ENCODE peak calls at places on chromosome 6, in nine cellular contexts. H is substantia nigra, Q is ovary, Z is dorsolateral prefrontal cortex, F is right cardiac atrium, K is GM23338, J is H9, D is WERI-Rb-1, E is IMR-90. R is an unnamed sample.

GRCh38 chr6:25229671-25230321 is 49.4 kb upstream of the CARMIL1 start:
- DNase-seq in H (no peak), Q (no peak), Z (no peak), F (no peak), K (no peak), J (no peak), D (no peak), E (peak; percentile 59), R (peak; percentile 41)

GRCh38 chr6:51531623-51532022 is 555.8 kb downstream of the PKHD1 start:
- DNase-seq in H (no peak), Q (no peak), Z (no peak), F (no peak), K (no peak), J (no peak), D (no peak), E (no peak), R (no peak)

GRCh38 chr6:11354019-11354418 is 121.6 kb upstream of the NEDD9 start:
- DNase-seq in H (no peak), Q (no peak), Z (peak; percentile 78), F (peak; percentile 68), K (no peak), J (no peak), D (no peak), E (peak; percentile 58), R (peak; percentile 89)

GRCh38 chr6:131960371-131961133 is 9.4 kb upstream of the CCN2 start:
- DNase-seq in H (no peak), Q (no peak), Z (no peak), F (no peak), K (no peak), J (no peak), D (no peak), E (peak; percentile 47), R (no peak)

GRCh38 chr6:165484178-165484889 is 174.9 kb upstream of the C6orf118 start:
- DNase-seq in H (no peak), Q (no peak), Z (no peak), F (no peak), K (peak; percentile 41), J (peak; percentile 52), D (no peak), E (no peak), R (no peak)

GRCh38 chr6:12297363-12298016 is 7.3 kb downstream of the EDN1 start:
- DNase-seq in H (no peak), Q (no peak), Z (no peak), F (no peak), K (no peak), J (no peak), D (no peak), E (no peak), R (no peak)

GRCh38 chr6:65818576-65818975 is 111.5 kb upstream of the EYS start:
- DNase-seq in H (no peak), Q (no peak), Z (no peak), F (no peak), K (no peak), J (no peak), D (no peak), E (no peak), R (no peak)

GRCh38 chr6:87154641-87155271 is 609 bp upstream of the ZNF292 start:
- DNase-seq in H (no peak), Q (no peak), Z (no peak), F (no peak), K (peak; percentile 64), J (no peak), D (no peak), E (peak; percentile 85), R (peak; percentile 84)

GRCh38 chr6:93676506-93676905 is 257.1 kb upstream of the EPHA7 start:
- DNase-seq in H (no peak), Q (no peak), Z (no peak), F (no peak), K (no peak), J (no peak), D (no peak), E (no peak), R (no peak)

GRCh38 chr6:130574146-130574545 is 208.3 kb downstream of the TMEM200A start:
- DNase-seq in H (no peak), Q (no peak), Z (no peak), F (no peak), K (no peak), J (no peak), D (no peak), E (no peak), R (no peak)

GRCh38 chr6:148520109-148520841 is 177.6 kb downstream of the SASH1 start:
- DNase-seq in H (no peak), Q (no peak), Z (no peak), F (no peak), K (no peak), J (no peak), D (no peak), E (no peak), R (no peak)

GRCh38 chr6:148521158-148521557 is 178.5 kb downstream of the SASH1 start:
- DNase-seq in H (no peak), Q (no peak), Z (no peak), F (no peak), K (no peak), J (no peak), D (no peak), E (no peak), R (no peak)

GRCh38 chr6:148523051-148523450 is 180.4 kb downstream of the SASH1 start:
- DNase-seq in H (no peak), Q (no peak), Z (no peak), F (no peak), K (no peak), J (no peak), D (no peak), E (peak; percentile 93), R (peak; percentile 85)

GRCh38 chr6:148523551-148523950 is 180.9 kb downstream of the SASH1 start:
- DNase-seq in H (no peak), Q (no peak), Z (no peak), F (no peak), K (no peak), J (no peak), D (no peak), E (peak; percentile 67), R (no peak)

DNA sequence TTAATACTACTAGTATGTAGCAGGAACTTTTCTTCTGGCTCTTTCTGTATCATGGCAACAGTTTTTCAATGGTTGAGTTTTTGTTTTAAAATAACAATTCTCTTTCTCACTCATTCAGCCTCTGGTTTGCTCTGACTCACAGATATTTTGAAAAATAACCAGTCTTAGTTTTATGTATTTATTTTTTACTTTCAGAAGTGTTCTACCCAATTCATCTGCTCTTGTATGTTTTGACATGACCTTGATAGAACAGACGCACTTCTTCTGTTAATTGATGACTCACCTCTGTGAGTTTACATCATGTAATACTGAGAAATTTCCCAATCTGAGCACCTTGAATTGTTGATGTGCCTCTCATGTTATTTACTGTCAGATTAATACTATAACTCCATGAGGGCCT is 178.9 kb downstream of the SASH1 start:
- DNase-seq in H (no peak), Q (no peak), Z (no peak), F (no peak), K (no peak), J (no peak), D (no peak), E (peak; percentile 89), R (no peak)
- H3K27ac ChIP-seq in H (peak overlapping the region; percentile 73), Q (no peak overlapping the region), Z (peak overlapping the region; percentile 95), F (no peak overlapping the region), K (no peak overlapping the region), J (no peak overlapping the region), D (no peak overlapping the region), E (peak overlapping the region; percentile 95), R (peak overlapping the region; percentile 100)

DNA sequence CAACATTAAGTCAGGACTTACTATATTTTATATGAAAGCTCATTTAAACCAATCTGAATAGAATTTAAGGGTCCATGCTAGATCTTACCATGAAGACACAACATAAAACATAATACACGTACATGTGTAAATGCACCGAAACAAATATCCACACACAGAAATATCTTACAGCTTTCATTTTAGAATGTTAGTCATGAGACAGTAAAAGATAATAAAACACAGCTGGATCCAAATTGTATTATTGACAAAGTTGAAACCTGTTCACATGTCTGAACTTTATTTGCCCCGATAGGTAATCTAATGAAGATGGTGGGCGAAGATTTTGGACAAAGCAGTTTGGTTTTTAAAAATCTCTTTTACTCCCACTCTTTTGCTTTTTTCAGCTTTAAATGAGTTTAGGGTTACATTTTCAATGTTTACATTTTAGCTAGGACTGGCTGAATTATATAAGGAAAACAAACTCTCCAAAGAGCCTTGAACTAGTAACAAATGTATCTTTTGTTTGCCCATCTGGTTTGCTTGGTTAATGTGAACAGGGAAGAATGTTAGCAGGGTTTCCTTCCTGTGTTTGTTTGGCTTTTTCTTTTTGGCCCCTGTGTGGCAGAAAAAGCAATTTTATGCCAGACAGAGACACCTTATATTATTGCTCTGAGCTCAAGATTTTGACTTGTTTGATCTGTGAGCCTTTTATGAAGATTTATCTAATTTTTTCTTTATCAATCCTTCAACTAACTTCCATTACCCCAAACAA is 5.1 kb upstream of the TMEM181 start:
- DNase-seq in H (no peak), Q (no peak), Z (no peak), F (no peak), K (no peak), J (no peak), D (no peak), E (peak; percentile 39), R (no peak)
- H3K27ac ChIP-seq in H (no peak overlapping the region), Q (no peak overlapping the region), Z (no peak overlapping the region), F (no peak overlapping the region), K (no peak overlapping the region), J (no peak overlapping the region), D (no peak overlapping the region), E (no peak overlapping the region), R (no peak overlapping the region)

GRCh38 chr6:127328043-127328442 is 15.4 kb downstream of the ECHDC1 start:
- DNase-seq in H (no peak), Q (no peak), Z (no peak), F (no peak), K (no peak), J (no peak), D (no peak), E (peak; percentile 44), R (no peak)

GRCh38 chr6:127332383-127332961 is 10.9 kb downstream of the ECHDC1 start:
- DNase-seq in H (no peak), Q (no peak), Z (no peak), F (no peak), K (peak; percentile 52), J (peak; percentile 47), D (no peak), E (no peak), R (no peak)
- H3K27ac ChIP-seq in H (no peak overlapping the region), Q (no peak overlapping the region), Z (no peak overlapping the region), F (no peak overlapping the region), K (peak overlapping the region; percentile 94), J (peak overlapping the region; percentile 60), D (no peak overlapping the region), E (no peak overlapping the region), R (no peak overlapping the region)

GRCh38 chr6:108652375-108652774 is 91.7 kb downstream of the FOXO3 start:
- DNase-seq in H (no peak), Q (no peak), Z (no peak), F (no peak), K (no peak), J (no peak), D (no peak), E (no peak), R (no peak)

GRCh38 chr6:108651287-108651686 is 90.6 kb downstream of the FOXO3 start:
- DNase-seq in H (no peak), Q (no peak), Z (no peak), F (no peak), K (no peak), J (no peak), D (no peak), E (no peak), R (no peak)

GRCh38 chr6:108650781-108651180 is 90.1 kb downstream of the FOXO3 start:
- DNase-seq in H (no peak), Q (no peak), Z (no peak), F (no peak), K (no peak), J (no peak), D (no peak), E (peak; percentile 62), R (peak; percentile 7)

GRCh38 chr6:108650325-108650724 is 89.6 kb downstream of the FOXO3 start:
- DNase-seq in H (no peak), Q (no peak), Z (no peak), F (no peak), K (no peak), J (no peak), D (no peak), E (no peak), R (no peak)

GRCh38 chr6:108651781-108652227 is 91.1 kb downstream of the FOXO3 start:
- DNase-seq in H (no peak), Q (no peak), Z (no peak), F (no peak), K (no peak), J (no peak), D (no peak), E (peak; percentile 92), R (peak; percentile 54)
- H3K27ac ChIP-seq in H (no peak overlapping the region), Q (peak overlapping the region; percentile 28), Z (no peak overlapping the region), F (peak overlapping the region; percentile 96), K (no peak overlapping the region), J (no peak overlapping the region), D (no peak overlapping the region), E (peak overlapping the region; percentile 65), R (peak overlapping the region; percentile 58)